ENCODE peak calls at places on chromosomes 16 and 17, in seven cellular contexts. B, V, C, F, U, X and T are unnamed samples.

GRCh38 chr17:12545877-12546513 is 119.7 kb upstream of the MYOCD start:
- DNase-seq in C (no peak), F (no peak), X (peak; percentile 26), B (peak; percentile 63), V (no peak), U (no peak), T (peak; percentile 58)

GRCh38 chr17:8153550-8153956 is 1.3 kb upstream of the PER1 start:
- DNase-seq in C (no peak), U (peak; percentile 94), B (peak; percentile 97), V (peak; percentile 73), X (peak; percentile 92), F (peak; percentile 82), T (peak; percentile 94)

GRCh38 chr17:9771465-9771864 is 19.9 kb downstream of the DHRS7C start:
- DNase-seq in U (no peak), V (no peak), F (no peak), X (no peak), B (no peak), C (no peak), T (no peak)

GRCh38 chr16:85360323-85361277 is 248.3 kb upstream of the CIBAR2 start:
- DNase-seq in B (no peak), V (no peak), U (no peak), X (no peak), C (no peak), F (peak; percentile 79), T (no peak)

GRCh38 chr16:87352818-87353217 is 30.8 kb downstream of the FBXO31 start:
- DNase-seq in B (no peak), F (no peak), U (no peak), C (peak; percentile 57), X (no peak), V (no peak), T (no peak)

GRCh38 chr17:10398352-10398751 is 23.4 kb downstream of the MYH8 start:
- DNase-seq in U (no peak), C (no peak), V (no peak), B (no peak), X (no peak), F (no peak), T (no peak)

GRCh38 chr17:40317345-40317873 is 8.4 kb downstream of the RARA start:
- DNase-seq in U (peak; percentile 73), X (peak; percentile 58), F (peak; percentile 74), B (peak; percentile 70), V (peak; percentile 57), C (peak; percentile 78), T (peak; percentile 65)

GRCh38 chr16:53817117-53817516 is 113.2 kb downstream of the FTO start:
- DNase-seq in C (no peak), X (peak; percentile 77), V (no peak), U (no peak), F (no peak), B (peak; percentile 96), T (peak; percentile 96)

GRCh38 chr16:19093631-19094541 is 19.9 kb upstream of the ITPRIPL2 start:
- DNase-seq in C (no peak), B (no peak), X (no peak), F (no peak), V (no peak), U (no peak), T (no peak)

GRCh38 chr16:4686497-4687210 is 6.7 kb upstream of the NUDT16L1 start:
- DNase-seq in X (no peak), U (no peak), V (no peak), B (no peak), C (peak; percentile 70), F (no peak), T (no peak)

GRCh38 chr16:77660311-77660710 is 62.0 kb upstream of the NUDT7 start:
- DNase-seq in U (no peak), C (no peak), F (no peak), X (no peak), V (no peak), B (peak; percentile 52), T (peak; percentile 40)

GRCh38 chr16:25692307-25692706 is 548 bp downstream of the HS3ST4 start:
- DNase-seq in U (no peak), X (no peak), F (no peak), V (no peak), C (no peak), B (no peak), T (no peak)

GRCh38 chr16:2768403-2769089 is 8.5 kb downstream of the ELOB start:
- DNase-seq in V (no peak), F (no peak), X (peak; percentile 40), C (peak; percentile 63), U (no peak), B (no peak), T (no peak)

GRCh38 chr17:2819921-2820501 is 23.8 kb downstream of the RAP1GAP2 start:
- DNase-seq in X (no peak), U (no peak), F (no peak), B (no peak), V (no peak), C (no peak), T (no peak)

GRCh38 chr17:80780381-80781187 is 211.1 kb upstream of the CHMP6 start:
- DNase-seq in V (no peak), X (no peak), C (no peak), U (peak; percentile 63), B (peak; percentile 74), F (no peak), T (no peak)

GRCh38 chr17:57892820-57893595 is 43.2 kb upstream of the MRPS23 start:
- DNase-seq in C (peak; percentile 90), V (peak; percentile 91), X (peak; percentile 99), U (peak; percentile 95), F (peak; percentile 91), B (peak; percentile 98), T (peak; percentile 96)

GRCh38 chr16:29148867-29149272 is 164.0 kb downstream of the LAT start:
- DNase-seq in V (peak; percentile 47), U (peak; percentile 57), C (peak; percentile 94), B (no peak), X (no peak), F (no peak), T (no peak)

GRCh38 chr17:7204335-7204734 is 15.3 kb downstream of the DLG4 start:
- DNase-seq in U (peak; percentile 59), X (no peak), B (no peak), C (peak; percentile 82), F (no peak), V (no peak), T (no peak)

GRCh38 chr16:8591451-8591850 is 1.1 kb upstream of the TMEM114 start:
- DNase-seq in V (no peak), F (no peak), C (no peak), U (no peak), X (no peak), B (no peak), T (no peak)

GRCh38 chr17:14086189-14086588 is 16.9 kb downstream of the COX10 start:
- DNase-seq in C (no peak), U (no peak), X (no peak), B (no peak), F (no peak), V (no peak), T (no peak)
- H3K36me3 ChIP-seq in C (no peaks in the 10 kb centered on the region), U (no peaks in the 10 kb centered on the region), X (no peaks in the 10 kb centered on the region), B (peaks cover 2% of the 10 kb centered on the region), F (no peaks in the 10 kb centered on the region), V (peaks cover 2% of the 10 kb centered on the region), T (no peaks in the 10 kb centered on the region)

DNA sequence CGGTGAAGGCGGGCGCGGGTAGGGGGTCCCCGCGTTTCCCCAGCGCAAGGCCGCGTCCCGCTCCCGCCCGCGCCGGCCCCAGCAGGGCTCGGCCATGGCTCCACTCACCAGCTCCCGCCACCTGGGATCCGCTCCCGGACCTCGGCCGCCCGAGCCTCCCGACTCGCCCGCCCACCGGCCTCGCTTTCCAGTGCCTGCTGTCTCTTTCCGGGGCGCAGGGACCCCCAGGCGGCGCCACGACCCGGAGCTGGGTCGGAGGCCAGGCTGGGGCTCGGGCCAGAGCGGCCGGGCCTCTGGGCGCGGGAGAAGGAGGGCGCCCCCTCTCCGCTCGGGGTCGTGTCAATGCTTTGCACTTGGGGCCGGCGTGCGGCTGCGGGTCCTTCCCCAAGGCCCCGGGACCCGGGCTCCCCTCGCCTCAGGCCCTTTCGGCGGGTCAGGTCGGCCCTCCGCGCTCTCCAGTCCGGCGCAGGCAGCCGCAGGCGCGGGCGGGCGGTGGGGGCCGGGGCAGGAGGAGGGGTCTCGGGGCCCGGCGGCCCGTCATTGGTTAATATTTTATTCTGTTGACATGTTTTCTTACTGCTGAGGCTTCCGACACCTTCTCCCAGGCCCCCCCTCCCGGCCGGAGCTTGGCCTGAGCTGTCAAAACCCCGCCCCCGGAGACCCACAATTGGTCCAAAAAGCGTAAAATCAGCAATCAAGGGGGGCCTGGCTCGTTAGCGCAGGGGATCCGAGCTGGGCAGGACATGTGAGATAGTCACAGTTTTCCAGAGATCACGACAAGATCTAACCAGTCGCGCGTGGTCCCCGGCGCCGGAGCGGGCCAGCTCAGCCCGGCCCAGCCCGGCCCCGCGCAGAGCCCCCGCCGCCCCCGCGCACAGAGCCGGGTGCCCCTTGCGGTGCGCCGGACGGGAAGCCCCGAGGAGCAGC is at the start of gene TBX2:
- DNase-seq in X (peak; percentile 60), V (peak; percentile 88), F (peak; percentile 82), B (peak; percentile 96), U (no peak), C (peak; percentile 74), T (peak; percentile 96)
- H3K4me3 ChIP-seq in X (no peak within 1 kb of the TSS), V (peak within 1 kb of the TSS; percentile 77), F (peak within 1 kb of the TSS; percentile 65), B (peak within 1 kb of the TSS; percentile 98), U (peak within 1 kb of the TSS; percentile 64), C (peak within 1 kb of the TSS; percentile 29), T (peak within 1 kb of the TSS; percentile 84)

DNA sequence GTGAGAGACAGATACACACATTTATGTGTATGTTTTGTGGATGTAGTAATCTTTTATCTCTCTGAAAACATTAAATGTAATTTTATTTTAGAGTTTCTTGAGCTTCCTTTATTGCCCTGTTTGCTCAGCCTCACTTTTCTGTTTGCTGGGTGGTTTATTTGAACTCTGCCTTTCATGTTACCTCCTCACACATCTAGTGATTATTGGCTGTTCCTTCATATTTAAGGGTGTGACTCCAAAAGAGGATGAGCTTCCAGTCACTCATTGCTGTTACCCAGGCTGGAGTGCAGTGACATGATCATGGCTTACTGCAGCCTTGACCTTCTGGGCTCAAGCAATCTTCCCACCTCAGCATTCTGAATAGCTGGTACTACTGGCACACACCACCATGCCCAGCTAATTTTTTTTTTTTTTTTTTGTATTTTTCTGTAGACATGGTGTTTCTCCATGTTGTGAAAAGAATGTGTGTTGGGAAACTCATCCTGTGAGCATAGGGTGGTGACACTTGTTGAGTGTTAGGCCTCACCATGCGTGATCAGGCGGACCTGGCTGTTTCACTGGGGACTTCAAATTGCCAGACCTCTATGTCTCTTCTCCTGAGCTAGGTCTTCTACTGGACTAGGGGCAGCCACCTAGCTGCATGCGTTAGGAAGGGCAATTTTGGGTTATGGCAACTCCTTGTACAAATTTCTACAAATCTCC is 37.8 kb downstream of the GOSR1 start:
- DNase-seq in V (no peak), B (no peak), F (no peak), U (no peak), X (peak; percentile 9), C (no peak), T (no peak)
- H3K36me3 ChIP-seq in V (peaks cover 57% of the 10 kb centered on the region), B (peaks cover 18% of the 10 kb centered on the region), F (peaks cover 50% of the 10 kb centered on the region), U (peaks cover 44% of the 10 kb centered on the region), X (no peaks in the 10 kb centered on the region), C (no peaks in the 10 kb centered on the region), T (peaks cover 9% of the 10 kb centered on the region)

DNA sequence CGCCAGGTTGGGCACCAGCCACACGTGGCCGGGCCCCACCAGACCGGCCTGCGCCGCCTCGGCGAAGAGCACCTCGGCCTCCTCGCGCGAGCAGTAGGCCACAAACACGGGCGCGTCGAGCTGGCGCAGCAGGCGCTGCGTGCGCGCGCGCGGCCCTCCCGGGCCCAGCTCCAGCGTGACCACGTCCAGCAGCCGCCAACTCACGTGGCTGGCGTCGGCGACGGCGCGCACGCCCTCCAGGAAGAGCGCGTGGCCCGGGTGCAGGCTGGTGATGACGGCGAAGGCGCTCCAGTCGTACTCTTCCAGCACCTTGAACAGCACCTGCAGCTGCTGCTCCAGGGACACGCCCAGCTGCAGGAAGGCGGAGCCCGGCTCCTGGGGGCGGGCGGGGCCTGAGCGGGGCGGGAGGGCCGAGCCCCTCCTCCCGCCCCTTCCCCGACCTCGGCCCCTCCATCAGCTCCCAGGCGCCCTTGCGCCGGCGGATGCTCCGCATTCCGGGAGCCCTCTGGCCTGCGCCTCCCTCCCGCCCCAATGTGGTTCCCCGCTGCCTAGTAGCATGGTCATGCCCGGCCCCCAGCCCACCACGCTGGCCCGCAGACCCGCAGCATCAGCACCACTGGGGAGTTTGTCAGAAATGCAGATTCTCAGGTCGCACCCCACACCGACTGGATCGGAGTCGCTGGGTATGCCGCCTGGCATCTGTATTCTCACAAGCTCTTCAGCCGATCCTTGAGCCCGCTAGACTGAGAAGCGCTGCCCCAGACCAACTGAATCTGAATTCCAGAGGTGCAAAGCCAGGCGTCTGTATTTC is 7.2 kb downstream of the GRIN2C start:
- DNase-seq in C (no peak), V (no peak), B (no peak), F (no peak), U (no peak), X (no peak), T (no peak)
- H3K4me3 ChIP-seq in C (peak overlapping the region; percentile 25), V (peak overlapping the region; percentile 21), B (no peak overlapping the region), F (no peak overlapping the region), U (no peak overlapping the region), X (no peak overlapping the region), T (no peak overlapping the region)